ENCODE peak calls at places on chromosomes 1 and 21, in eight cellular contexts. K is GM06990, T is fibroblast of lung, Z is ovary, U is astrocyte, B is AG04450, H is K562, I is right lobe of liver. Q is an unnamed sample.

GRCh38 chr21:37636152-37636860 is 269.7 kb downstream of the DYRK1A start:
- DNase-seq in U (peak; percentile 66), T (peak; percentile 73), H (no peak), I (no peak), Z (no peak), B (peak; percentile 16), K (no peak), Q (peak; percentile 1)

GRCh38 chr21:46146856-46147255 is 8.5 kb downstream of the FTCD start:
- DNase-seq in T (no peak), K (no peak), H (no peak), B (no peak), I (peak; percentile 27), Z (no peak), U (no peak), Q (no peak)

GRCh38 chr21:37907076-37907475 is 9.2 kb downstream of the KCNJ6 start:
- DNase-seq in K (no peak), T (no peak), U (no peak), B (no peak), H (no peak), I (no peak), Z (no peak), Q (no peak)

GRCh38 chr1:154490327-154490726 is 11.7 kb upstream of the TDRD10 start:
- DNase-seq in B (no peak), K (no peak), Z (no peak), U (no peak), I (no peak), T (no peak), H (no peak), Q (no peak)

GRCh38 chr1:55931272-55931940 is 648.0 kb downstream of the PLPP3 start:
- DNase-seq in B (no peak), U (peak; percentile 46), Z (no peak), H (no peak), I (no peak), K (no peak), T (peak; percentile 54), Q (no peak)

GRCh38 chr1:74856174-74856573 is 123.2 kb downstream of the TYW3 start:
- DNase-seq in K (no peak), Z (no peak), I (no peak), T (no peak), U (no peak), B (no peak), H (no peak), Q (no peak)

GRCh38 chr1:87644500-87645245 is 316.0 kb downstream of the LMO4 start:
- DNase-seq in H (no peak), K (no peak), Z (no peak), I (no peak), B (no peak), U (peak; percentile 86), T (peak; percentile 87), Q (no peak)

GRCh38 chr1:200406161-200406797 is 3.6 kb downstream of the ZNF281 start:
- DNase-seq in H (peak; percentile 26), K (no peak), U (peak; percentile 10), Z (no peak), I (no peak), T (no peak), B (no peak), Q (no peak)

GRCh38 chr1:240092301-240093119 is 827 bp downstream of the FMN2 start:
- DNase-seq in I (no peak), H (no peak), U (peak; percentile 76), K (no peak), B (peak; percentile 33), T (peak; percentile 81), Z (peak; percentile 45), Q (peak; percentile 18)

GRCh38 chr1:234647245-234647644 is 37.3 kb upstream of the IRF2BP2 start:
- DNase-seq in U (no peak), T (no peak), B (no peak), I (no peak), H (no peak), Z (no peak), K (no peak), Q (no peak)

GRCh38 chr1:37676281-37677243 is 15.8 kb upstream of the CDCA8 start:
- DNase-seq in U (no peak), T (no peak), B (no peak), Z (peak; percentile 30), H (no peak), K (peak; percentile 48), I (no peak), Q (no peak)

GRCh38 chr21:46323710-46324389 is at the start of the genes C21orf58 and PCNT:
- DNase-seq in T (peak; percentile 97), U (peak; percentile 92), B (peak; percentile 95), I (peak; percentile 99), K (peak; percentile 99), H (peak; percentile 99), Z (peak; percentile 98), Q (peak; percentile 96)

GRCh38 chr21:37045139-37045538 is 27.7 kb downstream of the PIGP start:
- DNase-seq in B (no peak), Z (no peak), U (no peak), T (no peak), K (no peak), H (no peak), I (no peak), Q (no peak)

GRCh38 chr1:246784621-246785535 is 60.7 kb downstream of the SCCPDH start:
- DNase-seq in I (no peak), Z (no peak), K (peak; percentile 35), T (peak; percentile 23), B (peak; percentile 18), H (no peak), U (peak; percentile 6), Q (no peak)

GRCh38 chr1:22729400-22729773 is 18.7 kb downstream of the EPHB2 start:
- DNase-seq in K (no peak), U (no peak), I (no peak), B (no peak), Z (no peak), H (no peak), T (no peak), Q (no peak)

GRCh38 chr1:15660151-15660550 is 24.0 kb upstream of the PLEKHM2 start:
- DNase-seq in H (no peak), K (no peak), T (no peak), I (no peak), B (no peak), Z (no peak), U (no peak), Q (no peak)

GRCh38 chr21:42557420-42557819 is 43.8 kb downstream of the SLC37A1 start:
- DNase-seq in B (no peak), Z (no peak), K (no peak), T (no peak), U (no peak), I (no peak), H (no peak), Q (no peak)

GRCh38 chr1:227884370-227885134 is 63.2 kb downstream of the WNT9A start:
- DNase-seq in I (peak; percentile 36), K (no peak), T (no peak), B (no peak), Z (peak; percentile 16), U (no peak), H (no peak), Q (no peak)

GRCh38 chr1:167601442-167602380 is 28.3 kb upstream of the RCSD1 start:
- DNase-seq in T (peak; percentile 16), K (no peak), B (no peak), Z (no peak), H (no peak), U (peak; percentile 12), I (peak; percentile 66), Q (no peak)

DNA sequence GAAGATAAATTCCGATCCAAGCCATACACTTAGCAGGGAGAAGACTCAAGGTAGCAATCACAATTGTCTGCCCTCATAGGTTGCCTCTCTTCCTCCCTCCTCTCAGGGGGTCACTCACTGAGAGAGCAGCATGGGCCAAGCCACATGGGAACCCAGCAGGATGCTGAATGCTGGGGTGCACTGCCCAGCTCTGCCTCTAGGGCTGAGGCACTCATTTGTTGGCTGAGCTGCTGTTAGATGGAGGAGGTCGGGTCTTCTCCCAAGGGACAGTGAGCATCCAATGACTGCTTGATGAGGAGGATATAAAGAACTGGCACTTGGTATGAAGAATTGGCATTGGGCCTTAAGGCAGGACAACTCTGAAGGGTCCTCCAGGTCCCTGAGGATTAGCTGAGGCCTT is 418.8 kb downstream of the SIPA1L2 start:
- DNase-seq in U (no peak), B (no peak), T (no peak), Z (no peak), I (no peak), H (no peak), K (no peak), Q (no peak)
- TF ChIP-seq CTCF in U (peak; percentile 12), B (peak; percentile 46), T (no peak), Z (no peak), I (peak; percentile 5), H (no peak), K (peak; percentile 50), Q (peak; percentile 7)

GRCh38 chr21:25360593-25360992 is 246.7 kb downstream of the MRPL39 start:
- DNase-seq in K (no peak), I (no peak), U (no peak), Z (no peak), B (no peak), T (no peak), H (no peak), Q (no peak)
- TF ChIP-seq CTCF in K (peak; percentile 36), I (no peak), U (peak; percentile 28), Z (no peak), B (peak; percentile 29), T (peak; percentile 29), H (no peak), Q (peak; percentile 24)

DNA sequence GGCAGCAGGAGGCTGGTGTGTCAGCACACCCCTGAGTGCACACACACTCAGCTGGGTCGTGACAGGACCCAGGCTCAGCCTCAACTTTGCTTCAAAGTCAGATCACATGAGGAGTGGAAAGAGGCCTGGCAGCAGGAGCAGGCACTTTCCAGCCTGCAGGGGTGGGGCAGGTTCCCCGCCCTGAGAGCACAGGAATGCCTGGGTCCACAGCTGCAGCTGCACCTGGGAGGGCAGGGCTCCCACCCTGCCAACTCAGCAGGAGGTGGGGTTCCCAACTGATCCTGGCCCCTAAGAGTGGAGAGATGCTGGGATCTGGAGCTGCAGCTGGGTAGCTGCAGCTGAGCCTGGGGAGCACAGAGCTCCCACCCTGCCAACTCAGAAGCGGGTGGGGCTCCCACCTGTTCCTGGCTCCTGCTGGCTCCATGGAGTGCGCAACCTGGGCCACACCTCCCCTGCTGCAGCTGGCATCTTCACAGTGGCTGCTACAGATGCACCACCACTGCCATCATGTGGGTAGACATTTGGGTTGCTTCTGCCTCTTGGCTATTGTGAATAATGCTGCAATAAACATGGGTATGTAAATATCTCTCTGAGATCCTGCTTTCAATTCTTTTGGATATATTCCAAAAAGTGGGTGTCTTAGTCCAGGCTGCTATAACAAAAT is 415.4 kb downstream of the TTLL7 start:
- DNase-seq in B (no peak), H (no peak), T (no peak), Z (no peak), U (no peak), I (peak; percentile 55), K (peak; percentile 24), Q (peak; percentile 2)
- TF ChIP-seq CTCF in B (no peak), H (no peak), T (no peak), Z (no peak), U (no peak), I (peak; percentile 42), K (peak; percentile 33), Q (peak; percentile 45)

GRCh38 chr1:229231754-229232119 is 39.2 kb upstream of the RAB4A start:
- DNase-seq in B (no peak), I (no peak), H (no peak), K (no peak), U (no peak), Z (no peak), T (no peak), Q (no peak)
- TF ChIP-seq CTCF in B (no peak), I (no peak), H (peak; percentile 17), K (peak; percentile 8), U (no peak), Z (no peak), T (no peak), Q (no peak)

GRCh38 chr1:195866383-195867222 is 741.6 kb downstream of the KCNT2 start:
- DNase-seq in Z (no peak), K (no peak), I (no peak), T (no peak), H (peak; percentile 18), U (no peak), B (no peak), Q (no peak)
- TF ChIP-seq CTCF in Z (no peak), K (no peak), I (no peak), T (no peak), H (no peak), U (no peak), B (no peak), Q (no peak)

Q was measured in AG09319.